ENCODE peak calls at places on chromosomes 1 and 21, in five cellular contexts. One of them, this sample, is unnamed.
A peak's percentile ranks its signal among the peaks of the same experiment; 100 is the strongest.

GRCh38 chr1:118204648-118205047 is 19.6 kb upstream of the SPAG17 start:
- DNase-seq in neural progenitor cell: no peak
- DNase-seq in IMR-90: no peak
- DNase-seq in mammary epithelial cell: no peak
- DNase-seq in PC-3: no peak
- DNase-seq in this sample: no peak

GRCh38 chr1:185929759-185930158 is 195.6 kb downstream of the HMCN1 start:
- DNase-seq in neural progenitor cell: no peak
- DNase-seq in IMR-90: peak; percentile 63
- DNase-seq in mammary epithelial cell: no peak
- DNase-seq in PC-3: no peak
- DNase-seq in this sample: no peak

GRCh38 chr1:16352842-16353535 is 709 bp upstream of the FBXO42 start:
- DNase-seq in neural progenitor cell: no peak
- DNase-seq in IMR-90: no peak
- DNase-seq in mammary epithelial cell: no peak
- DNase-seq in PC-3: peak; percentile 35
- DNase-seq in this sample: no peak

GRCh38 chr1:51969038-51969705 is 21.3 kb downstream of the RAB3B start:
- DNase-seq in neural progenitor cell: no peak
- DNase-seq in IMR-90: peak; percentile 98
- DNase-seq in mammary epithelial cell: no peak
- DNase-seq in PC-3: peak; percentile 86
- DNase-seq in this sample: no peak

GRCh38 chr1:244461254-244462071 is at the start of gene CATSPERE:
- DNase-seq in neural progenitor cell: peak; percentile 80
- DNase-seq in IMR-90: peak; percentile 66
- DNase-seq in mammary epithelial cell: peak; percentile 72
- DNase-seq in PC-3: peak; percentile 89
- DNase-seq in this sample: peak; percentile 72

GRCh38 chr1:19328486-19328885 is 16.4 kb downstream of the SLC66A1 start:
- DNase-seq in neural progenitor cell: no peak
- DNase-seq in IMR-90: no peak
- DNase-seq in mammary epithelial cell: no peak
- DNase-seq in PC-3: no peak
- DNase-seq in this sample: no peak

GRCh38 chr1:54927475-54928240 is 40.7 kb upstream of the DHCR24 start:
- DNase-seq in neural progenitor cell: no peak
- DNase-seq in IMR-90: peak; percentile 63
- DNase-seq in mammary epithelial cell: peak; percentile 23
- DNase-seq in PC-3: no peak
- DNase-seq in this sample: no peak

GRCh38 chr1:119787776-119788175 is 19.1 kb upstream of the HMGCS2 start:
- DNase-seq in neural progenitor cell: no peak
- DNase-seq in IMR-90: peak; percentile 63
- DNase-seq in mammary epithelial cell: peak; percentile 76
- DNase-seq in PC-3: peak; percentile 63
- DNase-seq in this sample: no peak

GRCh38 chr1:56547977-56548376 is 31.4 kb downstream of the PLPP3 start:
- DNase-seq in neural progenitor cell: no peak
- DNase-seq in IMR-90: no peak
- DNase-seq in mammary epithelial cell: no peak
- DNase-seq in PC-3: peak; percentile 74
- DNase-seq in this sample: no peak

GRCh38 chr1:92168657-92169056 is 49.1 kb upstream of the C1orf146 start:
- DNase-seq in neural progenitor cell: peak; percentile 11
- DNase-seq in IMR-90: peak; percentile 74
- DNase-seq in mammary epithelial cell: no peak
- DNase-seq in PC-3: no peak
- DNase-seq in this sample: no peak

GRCh38 chr1:202551683-202552082 is 158.6 kb downstream of the SYT2 start:
- DNase-seq in neural progenitor cell: no peak
- DNase-seq in IMR-90: no peak
- DNase-seq in mammary epithelial cell: no peak
- DNase-seq in PC-3: peak; percentile 6
- DNase-seq in this sample: peak; percentile 9

GRCh38 chr21:17786219-17787181 is 32.7 kb downstream of the C21orf91 start:
- DNase-seq in neural progenitor cell: no peak
- DNase-seq in IMR-90: no peak
- DNase-seq in mammary epithelial cell: no peak
- DNase-seq in PC-3: no peak
- DNase-seq in this sample: no peak

GRCh38 chr1:79386730-79387129 is 380.2 kb upstream of the ADGRL4 start:
- DNase-seq in neural progenitor cell: no peak
- DNase-seq in IMR-90: no peak
- DNase-seq in mammary epithelial cell: no peak
- DNase-seq in PC-3: no peak
- DNase-seq in this sample: no peak

GRCh38 chr1:152623203-152623844 is 421 bp upstream of the LCE3A start:
- DNase-seq in neural progenitor cell: no peak
- DNase-seq in IMR-90: no peak
- DNase-seq in mammary epithelial cell: no peak
- DNase-seq in PC-3: peak; percentile 1
- DNase-seq in this sample: no peak

GRCh38 chr1:208799186-208799585 is 555.0 kb upstream of the PLXNA2 start:
- DNase-seq in neural progenitor cell: no peak
- DNase-seq in IMR-90: no peak
- DNase-seq in mammary epithelial cell: peak; percentile 16
- DNase-seq in PC-3: peak; percentile 77
- DNase-seq in this sample: no peak

GRCh38 chr1:228174482-228175315 is 9.1 kb downstream of the IBA57 start:
- DNase-seq in neural progenitor cell: peak; percentile 71
- DNase-seq in IMR-90: no peak
- DNase-seq in mammary epithelial cell: no peak
- DNase-seq in PC-3: peak; percentile 51
- DNase-seq in this sample: no peak

GRCh38 chr1:190226006-190226405 is 251.7 kb downstream of the BRINP3 start:
- DNase-seq in neural progenitor cell: no peak
- DNase-seq in IMR-90: no peak
- DNase-seq in mammary epithelial cell: no peak
- DNase-seq in PC-3: no peak
- DNase-seq in this sample: no peak

GRCh38 chr1:174160109-174160473 is 771 bp downstream of the RABGAP1L start:
- DNase-seq in neural progenitor cell: peak; percentile 39
- DNase-seq in IMR-90: peak; percentile 39
- DNase-seq in mammary epithelial cell: peak; percentile 67
- DNase-seq in PC-3: peak; percentile 27
- DNase-seq in this sample: no peak

GRCh38 chr1:85148524-85149250 is 52.1 kb downstream of the SYDE2 start:
- DNase-seq in neural progenitor cell: no peak
- DNase-seq in IMR-90: peak; percentile 64
- DNase-seq in mammary epithelial cell: peak; percentile 4
- DNase-seq in PC-3: no peak
- DNase-seq in this sample: no peak

GRCh38 chr1:155173478-155174333 is at the start of gene TRIM46:
- DNase-seq in neural progenitor cell: peak; percentile 81
- DNase-seq in IMR-90: peak; percentile 34
- DNase-seq in mammary epithelial cell: no peak
- DNase-seq in PC-3: peak; percentile 54
- DNase-seq in this sample: peak; percentile 79

GRCh38 chr1:155175927-155176371 is 2.3 kb downstream of the TRIM46 start:
- DNase-seq in neural progenitor cell: no peak
- DNase-seq in IMR-90: no peak
- DNase-seq in mammary epithelial cell: no peak
- DNase-seq in PC-3: peak; percentile 27
- DNase-seq in this sample: peak; percentile 37

GRCh38 chr1:155174334-155175280 is 958 bp downstream of the TRIM46 start:
- DNase-seq in neural progenitor cell: peak; percentile 81
- DNase-seq in IMR-90: peak; percentile 15
- DNase-seq in mammary epithelial cell: no peak
- DNase-seq in PC-3: peak; percentile 22
- DNase-seq in this sample: peak; percentile 73

GRCh38 chr1:155176544-155177071 is 3.0 kb downstream of the TRIM46 start:
- DNase-seq in neural progenitor cell: peak; percentile 77
- DNase-seq in IMR-90: peak; percentile 64
- DNase-seq in mammary epithelial cell: peak; percentile 57
- DNase-seq in PC-3: peak; percentile 92
- DNase-seq in this sample: peak; percentile 89

GRCh38 chr1:155175281-155175926 is 1.8 kb downstream of the TRIM46 start:
- DNase-seq in neural progenitor cell: no peak
- DNase-seq in IMR-90: no peak
- DNase-seq in mammary epithelial cell: no peak
- DNase-seq in PC-3: no peak
- DNase-seq in this sample: no peak
- H3K27ac ChIP-seq in neural progenitor cell: no peak overlapping the region
- H3K27ac ChIP-seq in IMR-90: no peak overlapping the region
- H3K27ac ChIP-seq in mammary epithelial cell: no peak overlapping the region
- H3K27ac ChIP-seq in PC-3: no peak overlapping the region
- H3K27ac ChIP-seq in this sample: no peak overlapping the region

GRCh38 chr1:187033721-187034120 is 205.0 kb downstream of the PLA2G4A start:
- DNase-seq in neural progenitor cell: no peak
- DNase-seq in IMR-90: no peak
- DNase-seq in mammary epithelial cell: no peak
- DNase-seq in PC-3: no peak
- DNase-seq in this sample: no peak
- H3K9ac ChIP-seq in neural progenitor cell: no peak overlapping the region
- H3K9ac ChIP-seq in IMR-90: no peak overlapping the region
- H3K9ac ChIP-seq in mammary epithelial cell: no peak overlapping the region
- H3K9ac ChIP-seq in PC-3: no peak overlapping the region
- H3K9ac ChIP-seq in this sample: no peak overlapping the region

GRCh38 chr1:47577310-47578025 is 139.6 kb downstream of the FOXD2 start:
- DNase-seq in neural progenitor cell: no peak
- DNase-seq in IMR-90: no peak
- DNase-seq in mammary epithelial cell: no peak
- DNase-seq in PC-3: no peak
- DNase-seq in this sample: no peak

GRCh38 chr1:47579809-47580208 is 142.0 kb downstream of the FOXD2 start:
- DNase-seq in neural progenitor cell: no peak
- DNase-seq in IMR-90: no peak
- DNase-seq in mammary epithelial cell: no peak
- DNase-seq in PC-3: no peak
- DNase-seq in this sample: no peak

GRCh38 chr1:47576758-47577115 is 138.9 kb downstream of the FOXD2 start:
- DNase-seq in neural progenitor cell: no peak
- DNase-seq in IMR-90: no peak
- DNase-seq in mammary epithelial cell: no peak
- DNase-seq in PC-3: no peak
- DNase-seq in this sample: no peak

GRCh38 chr1:47578862-47579419 is 141.1 kb downstream of the FOXD2 start:
- DNase-seq in neural progenitor cell: no peak
- DNase-seq in IMR-90: no peak
- DNase-seq in mammary epithelial cell: no peak
- DNase-seq in PC-3: no peak
- DNase-seq in this sample: no peak

DNA sequence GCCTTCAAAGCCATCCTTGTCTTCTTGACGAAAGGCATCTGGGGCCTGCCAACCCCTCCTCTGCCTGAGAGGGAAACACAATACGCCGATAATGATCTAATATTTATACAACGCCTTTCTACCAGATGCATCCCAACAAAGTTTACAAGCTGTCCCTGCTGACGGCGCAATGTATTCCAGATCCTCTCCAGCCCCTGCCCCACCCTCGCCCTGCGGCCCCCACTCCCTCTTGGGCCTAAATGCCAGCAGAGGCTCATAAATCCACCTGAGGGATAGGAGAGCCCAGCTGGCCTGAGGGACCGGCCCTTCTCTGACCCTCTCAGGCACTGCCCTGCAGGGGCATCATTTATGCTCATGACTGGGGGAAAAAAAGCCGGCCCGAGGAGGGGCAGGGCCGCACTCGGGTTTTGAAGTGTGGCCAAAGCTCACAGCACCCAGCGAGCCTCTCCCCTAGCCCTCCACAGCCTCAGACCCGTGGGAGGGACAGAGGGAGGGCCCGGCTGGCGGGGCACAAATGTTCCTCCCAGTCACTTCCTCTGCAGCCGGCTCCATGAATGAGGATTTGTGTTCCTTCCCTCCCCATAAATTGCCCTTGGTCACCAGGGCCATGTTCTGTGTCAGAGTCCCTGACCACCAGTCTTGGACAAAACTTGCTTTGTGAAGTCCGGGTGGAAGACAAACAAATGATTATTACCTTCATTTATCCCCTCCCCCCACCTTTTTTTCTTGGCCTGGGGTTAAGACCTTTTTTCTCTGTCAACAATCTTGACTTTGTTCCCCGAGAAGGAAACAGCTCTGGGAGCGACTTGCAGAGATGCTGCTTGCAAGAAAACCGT is 140.4 kb downstream of the FOXD2 start:
- DNase-seq in neural progenitor cell: no peak
- DNase-seq in IMR-90: no peak
- DNase-seq in mammary epithelial cell: no peak
- DNase-seq in PC-3: peak; percentile 18
- DNase-seq in this sample: no peak
- H2AFZ ChIP-seq in neural progenitor cell: no peak overlapping the region
- H2AFZ ChIP-seq in IMR-90: no peak overlapping the region
- H2AFZ ChIP-seq in mammary epithelial cell: peak overlapping the region; percentile 77
- H2AFZ ChIP-seq in PC-3: no peak overlapping the region
- H2AFZ ChIP-seq in this sample: no peak overlapping the region

DNA sequence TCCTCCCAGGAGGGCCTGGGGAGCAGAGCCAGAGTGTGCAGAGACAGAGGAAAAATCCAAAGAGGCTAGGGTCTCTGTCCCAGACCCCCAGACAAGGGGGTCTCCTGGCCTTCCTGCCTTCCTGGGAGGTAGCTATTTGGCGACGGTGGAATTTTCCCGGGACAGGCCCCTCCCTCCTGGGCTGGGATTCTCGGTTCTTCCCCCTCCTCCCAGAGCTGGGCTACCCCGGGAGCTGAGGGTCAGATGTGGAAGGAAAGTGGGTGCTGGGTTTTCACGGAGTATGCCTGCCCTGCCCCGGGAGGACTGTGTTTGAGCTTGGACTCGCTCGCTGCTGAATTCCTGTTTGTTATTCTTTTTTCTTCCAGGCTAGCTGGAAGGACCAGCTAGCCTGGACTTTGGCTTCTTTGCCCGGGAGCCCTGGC is 770 bp downstream of the AMPD2 start:
- DNase-seq in neural progenitor cell: peak; percentile 46
- DNase-seq in IMR-90: peak; percentile 62
- DNase-seq in mammary epithelial cell: peak; percentile 40
- DNase-seq in PC-3: peak; percentile 40
- DNase-seq in this sample: peak; percentile 24
- H3K27ac ChIP-seq in neural progenitor cell: no peak overlapping the region
- H3K27ac ChIP-seq in IMR-90: peak overlapping the region; percentile 99
- H3K27ac ChIP-seq in mammary epithelial cell: peak overlapping the region; percentile 78
- H3K27ac ChIP-seq in PC-3: peak overlapping the region; percentile 58
- H3K27ac ChIP-seq in this sample: peak overlapping the region; percentile 70

DNA sequence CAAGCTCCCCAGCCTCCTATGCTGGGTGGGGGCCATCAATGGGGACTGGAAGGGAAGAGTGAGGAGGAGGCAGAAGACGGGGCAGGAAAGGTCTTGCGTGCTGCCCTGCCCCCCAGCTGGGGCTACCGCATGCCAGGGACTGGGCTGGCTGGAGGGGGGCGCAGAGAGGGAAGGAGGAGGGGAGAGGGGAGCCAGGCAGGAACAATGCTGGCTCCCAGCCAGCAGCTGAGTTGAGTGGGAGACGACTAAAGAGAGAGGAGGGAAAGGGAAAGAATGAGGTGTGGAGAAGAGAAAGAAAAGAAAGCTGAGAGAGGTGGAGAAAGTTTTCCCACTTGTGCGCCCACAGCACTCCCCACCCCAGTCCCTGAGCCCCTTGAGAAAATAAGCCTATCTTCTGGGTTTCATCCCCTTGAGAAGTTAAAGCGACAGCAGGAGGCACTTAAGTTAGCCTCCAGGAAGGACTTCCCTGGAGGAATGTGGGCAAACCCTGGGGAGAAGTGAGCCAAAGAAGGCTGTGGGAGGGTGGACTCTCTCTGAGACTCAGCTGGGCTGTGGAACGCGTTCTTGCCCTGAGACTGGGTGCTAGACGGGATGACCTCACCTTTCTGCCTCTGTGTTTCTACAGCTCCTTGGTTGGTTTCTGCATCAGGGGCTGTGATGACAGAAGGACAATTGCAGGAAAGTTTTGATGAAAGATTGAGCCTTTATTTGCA is 12.9 kb upstream of the NES start:
- DNase-seq in neural progenitor cell: peak; percentile 54
- DNase-seq in IMR-90: no peak
- DNase-seq in mammary epithelial cell: peak; percentile 65
- DNase-seq in PC-3: no peak
- DNase-seq in this sample: no peak
- H3K9ac ChIP-seq in neural progenitor cell: no peak overlapping the region
- H3K9ac ChIP-seq in IMR-90: no peak overlapping the region
- H3K9ac ChIP-seq in mammary epithelial cell: no peak overlapping the region
- H3K9ac ChIP-seq in PC-3: no peak overlapping the region
- H3K9ac ChIP-seq in this sample: no peak overlapping the region